ENCODE peak calls at places on chromosomes 1 and 21, in eight cellular contexts. One of them, this sample, is unnamed.
A peak's percentile ranks its signal among the peaks of the same experiment; 100 is the strongest.

GRCh38 chr1:87329756-87330200 is 1.1 kb downstream of the LMO4 start:
- DNase-seq in ovary: no peak
- DNase-seq in sigmoid colon: no peak
- DNase-seq in H1: no peak
- DNase-seq in A549: no peak
- DNase-seq in transverse colon: no peak
- DNase-seq in tibial nerve: no peak
- DNase-seq in stomach: no peak
- DNase-seq in this sample: no peak

GRCh38 chr21:29098156-29098555 is 24.7 kb upstream of the CCT8 start:
- DNase-seq in ovary: no peak
- DNase-seq in sigmoid colon: no peak
- DNase-seq in H1: no peak
- DNase-seq in A549: no peak
- DNase-seq in transverse colon: no peak
- DNase-seq in tibial nerve: no peak
- DNase-seq in stomach: no peak
- DNase-seq in this sample: no peak

GRCh38 chr1:26263212-26263611 is 16.7 kb upstream of the SH3BGRL3 start:
- DNase-seq in ovary: no peak
- DNase-seq in sigmoid colon: no peak
- DNase-seq in H1: no peak
- DNase-seq in A549: no peak
- DNase-seq in transverse colon: no peak
- DNase-seq in tibial nerve: no peak
- DNase-seq in stomach: no peak
- DNase-seq in this sample: no peak

GRCh38 chr1:222618001-222618879 is at the start of gene MIA3:
- DNase-seq in ovary: peak; percentile 84
- DNase-seq in sigmoid colon: peak; percentile 67
- DNase-seq in H1: peak; percentile 81
- DNase-seq in A549: peak; percentile 74
- DNase-seq in transverse colon: peak; percentile 34
- DNase-seq in tibial nerve: peak; percentile 66
- DNase-seq in stomach: no peak
- DNase-seq in this sample: peak; percentile 93

GRCh38 chr1:158398818-158399502 is at the start of gene OR10T2:
- DNase-seq in ovary: no peak
- DNase-seq in sigmoid colon: no peak
- DNase-seq in H1: no peak
- DNase-seq in A549: no peak
- DNase-seq in transverse colon: no peak
- DNase-seq in tibial nerve: no peak
- DNase-seq in stomach: no peak
- DNase-seq in this sample: no peak

GRCh38 chr1:234495231-234495990 is 16.4 kb upstream of the TARBP1 start:
- DNase-seq in ovary: no peak
- DNase-seq in sigmoid colon: no peak
- DNase-seq in H1: no peak
- DNase-seq in A549: no peak
- DNase-seq in transverse colon: no peak
- DNase-seq in tibial nerve: no peak
- DNase-seq in stomach: no peak
- DNase-seq in this sample: no peak

GRCh38 chr1:172322219-172323061 is 98.0 kb upstream of the C1orf105 start:
- DNase-seq in ovary: peak; percentile 10
- DNase-seq in sigmoid colon: peak; percentile 73
- DNase-seq in H1: no peak
- DNase-seq in A549: peak; percentile 59
- DNase-seq in transverse colon: no peak
- DNase-seq in tibial nerve: peak; percentile 21
- DNase-seq in stomach: no peak
- DNase-seq in this sample: no peak

GRCh38 chr1:240687820-240688219 is 75.9 kb upstream of the GREM2 start:
- DNase-seq in ovary: no peak
- DNase-seq in sigmoid colon: no peak
- DNase-seq in H1: no peak
- DNase-seq in A549: no peak
- DNase-seq in transverse colon: no peak
- DNase-seq in tibial nerve: no peak
- DNase-seq in stomach: no peak
- DNase-seq in this sample: no peak

GRCh38 chr1:175569117-175569743 is 174.2 kb downstream of the TNR start:
- DNase-seq in ovary: no peak
- DNase-seq in sigmoid colon: no peak
- DNase-seq in H1: no peak
- DNase-seq in A549: no peak
- DNase-seq in transverse colon: no peak
- DNase-seq in tibial nerve: no peak
- DNase-seq in stomach: no peak
- DNase-seq in this sample: no peak

GRCh38 chr21:44314561-44314960 is 14.7 kb downstream of the PFKL start:
- DNase-seq in ovary: no peak
- DNase-seq in sigmoid colon: no peak
- DNase-seq in H1: no peak
- DNase-seq in A549: no peak
- DNase-seq in transverse colon: no peak
- DNase-seq in tibial nerve: no peak
- DNase-seq in stomach: no peak
- DNase-seq in this sample: no peak

GRCh38 chr1:228555074-228555989 is 68.2 kb downstream of the RNF187 start:
- DNase-seq in ovary: no peak
- DNase-seq in sigmoid colon: no peak
- DNase-seq in H1: peak; percentile 49
- DNase-seq in A549: no peak
- DNase-seq in transverse colon: no peak
- DNase-seq in tibial nerve: no peak
- DNase-seq in stomach: no peak
- DNase-seq in this sample: peak; percentile 44
- TF ChIP-seq EP300 in ovary: no peak
- TF ChIP-seq EP300 in sigmoid colon: no peak
- TF ChIP-seq EP300 in H1: no peak
- TF ChIP-seq EP300 in A549: no peak
- TF ChIP-seq EP300 in transverse colon: no peak
- TF ChIP-seq EP300 in tibial nerve: no peak
- TF ChIP-seq EP300 in stomach: no peak
- TF ChIP-seq EP300 in this sample: no peak

DNA sequence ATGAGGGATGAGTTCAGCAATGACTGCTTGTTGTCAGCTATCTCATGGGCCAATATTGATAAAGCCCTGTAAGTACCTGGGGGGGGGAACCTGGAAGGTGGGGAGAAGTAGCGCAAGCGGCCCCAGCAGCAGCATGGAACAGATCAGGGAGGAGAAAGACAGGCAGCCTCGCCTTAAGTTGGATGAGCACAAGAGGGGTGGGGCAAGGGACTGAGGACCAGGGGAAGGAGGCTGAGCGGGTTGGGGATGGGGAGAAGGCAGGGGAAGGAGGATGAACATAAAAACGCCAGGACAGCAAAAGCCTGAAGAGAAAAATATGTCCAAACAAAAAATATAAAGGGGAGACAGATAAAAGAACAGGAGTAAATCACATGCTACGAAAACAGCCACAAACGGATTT is 70.6 kb downstream of the ALG14 start:
- DNase-seq in ovary: peak; percentile 27
- DNase-seq in sigmoid colon: peak; percentile 73
- DNase-seq in H1: no peak
- DNase-seq in A549: no peak
- DNase-seq in transverse colon: no peak
- DNase-seq in tibial nerve: no peak
- DNase-seq in stomach: no peak
- DNase-seq in this sample: no peak
- TF ChIP-seq EP300 in ovary: no peak
- TF ChIP-seq EP300 in sigmoid colon: no peak
- TF ChIP-seq EP300 in H1: no peak
- TF ChIP-seq EP300 in A549: no peak
- TF ChIP-seq EP300 in transverse colon: no peak
- TF ChIP-seq EP300 in tibial nerve: no peak
- TF ChIP-seq EP300 in stomach: no peak
- TF ChIP-seq EP300 in this sample: no peak

GRCh38 chr1:11749996-11750395 is 12.0 kb upstream of the C1orf167 start:
- DNase-seq in ovary: no peak
- DNase-seq in sigmoid colon: no peak
- DNase-seq in H1: no peak
- DNase-seq in A549: no peak
- DNase-seq in transverse colon: no peak
- DNase-seq in tibial nerve: no peak
- DNase-seq in stomach: no peak
- DNase-seq in this sample: no peak
- TF ChIP-seq EP300 in ovary: no peak
- TF ChIP-seq EP300 in sigmoid colon: no peak
- TF ChIP-seq EP300 in H1: no peak
- TF ChIP-seq EP300 in A549: no peak
- TF ChIP-seq EP300 in transverse colon: no peak
- TF ChIP-seq EP300 in tibial nerve: no peak
- TF ChIP-seq EP300 in stomach: no peak
- TF ChIP-seq EP300 in this sample: no peak

DNA sequence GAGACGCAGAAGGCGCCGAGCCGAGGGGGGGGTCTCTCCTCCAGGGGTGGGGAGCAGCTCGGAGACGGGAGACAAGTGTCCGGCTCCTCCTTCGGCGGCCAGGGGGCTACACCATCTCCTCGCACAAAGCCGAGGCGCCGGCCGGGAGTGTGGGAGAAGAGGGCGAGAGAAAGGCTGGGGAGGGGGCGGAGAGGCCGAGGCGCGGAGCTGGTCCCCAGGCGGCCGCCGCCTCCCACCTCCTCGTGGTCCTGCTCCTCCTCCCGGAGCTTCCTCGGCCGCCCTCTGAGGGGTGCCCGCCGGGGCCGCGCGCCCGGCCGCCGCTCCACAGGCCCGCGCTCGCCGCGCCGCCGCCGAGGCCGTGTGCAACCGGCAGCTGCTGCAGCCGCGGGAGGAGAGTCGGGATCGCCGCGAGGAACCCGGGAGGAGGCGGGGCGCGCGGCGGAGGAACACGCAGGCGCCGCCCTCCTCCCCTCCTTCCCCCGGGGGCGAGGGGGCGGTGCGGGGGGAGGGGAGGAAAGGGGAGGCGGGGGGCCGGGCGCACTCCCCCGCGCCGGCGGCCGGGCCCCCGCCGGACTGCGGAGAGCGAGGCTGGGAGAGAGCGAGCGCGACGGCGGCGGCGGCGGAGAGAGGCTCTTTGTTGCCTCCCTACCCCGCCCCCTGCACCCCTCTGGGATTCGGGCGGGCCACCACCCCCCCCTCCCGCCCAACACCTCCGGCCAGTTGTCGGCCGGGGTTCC is at the start of gene ENAH:
- DNase-seq in ovary: peak; percentile 87
- DNase-seq in sigmoid colon: peak; percentile 93
- DNase-seq in H1: peak; percentile 83
- DNase-seq in A549: peak; percentile 65
- DNase-seq in transverse colon: peak; percentile 78
- DNase-seq in tibial nerve: peak; percentile 66
- DNase-seq in stomach: peak; percentile 84
- DNase-seq in this sample: peak; percentile 83
- TF ChIP-seq EP300 in ovary: no peak
- TF ChIP-seq EP300 in sigmoid colon: no peak
- TF ChIP-seq EP300 in H1: no peak
- TF ChIP-seq EP300 in A549: peak; percentile 50
- TF ChIP-seq EP300 in transverse colon: no peak
- TF ChIP-seq EP300 in tibial nerve: no peak
- TF ChIP-seq EP300 in stomach: no peak
- TF ChIP-seq EP300 in this sample: no peak

DNA sequence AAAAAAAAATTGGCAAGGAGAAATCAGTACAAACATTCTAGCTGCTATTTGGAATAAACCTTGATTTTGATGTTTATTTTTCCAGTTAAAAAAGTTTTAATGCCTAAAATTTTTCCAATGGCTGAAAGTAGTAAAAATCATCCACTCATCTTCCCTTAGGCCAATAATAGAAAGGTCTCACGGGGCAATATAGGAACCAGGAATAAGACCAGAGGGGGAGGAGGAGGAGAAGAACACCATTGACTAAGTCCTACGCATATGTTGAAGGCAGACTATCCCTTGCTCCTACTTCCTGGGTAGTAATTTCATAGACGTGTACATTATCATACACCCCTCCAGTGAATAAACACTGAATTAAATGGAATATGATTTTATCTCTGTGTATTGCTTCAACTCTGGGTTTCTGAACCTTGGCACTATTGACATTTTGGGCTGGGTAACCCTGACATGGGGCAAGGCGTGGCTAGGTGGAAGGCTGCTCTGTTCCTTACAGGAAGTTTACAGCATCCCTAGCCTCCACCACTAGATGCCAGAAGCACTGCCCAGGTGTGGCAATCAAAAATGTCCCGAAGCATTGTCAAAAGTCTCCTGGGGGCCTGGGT is 17.4 kb upstream of the FHAD1 start:
- DNase-seq in ovary: no peak
- DNase-seq in sigmoid colon: no peak
- DNase-seq in H1: no peak
- DNase-seq in A549: no peak
- DNase-seq in transverse colon: peak; percentile 77
- DNase-seq in tibial nerve: no peak
- DNase-seq in stomach: peak; percentile 64
- DNase-seq in this sample: no peak
- TF ChIP-seq EP300 in ovary: no peak
- TF ChIP-seq EP300 in sigmoid colon: no peak
- TF ChIP-seq EP300 in H1: no peak
- TF ChIP-seq EP300 in A549: no peak
- TF ChIP-seq EP300 in transverse colon: no peak
- TF ChIP-seq EP300 in tibial nerve: no peak
- TF ChIP-seq EP300 in stomach: no peak
- TF ChIP-seq EP300 in this sample: no peak

GRCh38 chr1:61087574-61087973 is 5.2 kb downstream of the NFIA start:
- DNase-seq in ovary: no peak
- DNase-seq in sigmoid colon: no peak
- DNase-seq in H1: no peak
- DNase-seq in A549: no peak
- DNase-seq in transverse colon: no peak
- DNase-seq in tibial nerve: no peak
- DNase-seq in stomach: no peak
- DNase-seq in this sample: no peak
- TF ChIP-seq EP300 in ovary: no peak
- TF ChIP-seq EP300 in sigmoid colon: no peak
- TF ChIP-seq EP300 in H1: no peak
- TF ChIP-seq EP300 in A549: no peak
- TF ChIP-seq EP300 in transverse colon: no peak
- TF ChIP-seq EP300 in tibial nerve: no peak
- TF ChIP-seq EP300 in stomach: no peak
- TF ChIP-seq EP300 in this sample: no peak

This sample was measured in suprapubic skin.